ENCODE peak calls at places on chromosomes 7 and 10, in six cellular contexts. U is naive thymus-derived CD4-positive, alpha-beta T cell; G is heart left ventricle; M is uterus; F is lower leg skin; L is body of pancreas. N is an unnamed sample.

GRCh38 chr10:49605939-49606509 is 4.1 kb upstream of the SLC18A3 start:
- DNase-seq in U (no peak), G (no peak), M (no peak), F (peak), L (no peak), N (peak)

GRCh38 chr7:82926477-82926876 is 236.2 kb downstream of the PCLO start:
- DNase-seq in U (no peak), G (no peak), M (no peak), F (no peak), L (no peak), N (no peak)

GRCh38 chr7:156155988-156156733 is 343.9 kb upstream of the SHH start:
- DNase-seq in U (no peak), G (no peak), M (no peak), F (peak), L (no peak), N (no peak)

GRCh38 chr7:1526271-1526754 is 4.2 kb upstream of the MAFK start:
- DNase-seq in U (no peak), G (no peak), M (no peak), F (no peak), L (no peak), N (no peak)

GRCh38 chr7:76267835-76268183 is 34.7 kb upstream of the HSPB1 start:
- DNase-seq in U (no peak), G (no peak), M (no peak), F (no peak), L (no peak), N (peak)

GRCh38 chr10:117165557-117166419 is 27.7 kb upstream of the VAX1 start:
- DNase-seq in U (no peak), G (no peak), M (no peak), F (no peak), L (peak), N (peak)

GRCh38 chr7:149791411-149792219 is 18.2 kb upstream of the ZNF467 start:
- DNase-seq in U (no peak), G (no peak), M (no peak), F (no peak), L (no peak), N (no peak)

GRCh38 chr7:152899482-152900166 is 140.1 kb downstream of the ACTR3B start:
- DNase-seq in U (no peak), G (peak), M (no peak), F (no peak), L (peak), N (no peak)

GRCh38 chr10:121772890-121773289 is 154.9 kb downstream of the ATE1 start:
- DNase-seq in U (no peak), G (no peak), M (no peak), F (no peak), L (no peak), N (no peak)

GRCh38 chr7:25894002-25894901 is 257.7 kb upstream of the NFE2L3 start:
- DNase-seq in U (peak), G (no peak), M (no peak), F (no peak), L (peak), N (peak)

GRCh38 chr7:13946181-13946580 is 43.3 kb downstream of the ETV1 start:
- DNase-seq in U (no peak), G (no peak), M (no peak), F (no peak), L (no peak), N (no peak)

GRCh38 chr10:110225756-110226554 is 18.6 kb downstream of the MXI1 start:
- DNase-seq in U (peak), G (peak), M (peak), F (peak), L (peak), N (peak)

GRCh38 chr10:58052772-58053171 is 214.9 kb downstream of the IPMK start:
- DNase-seq in U (no peak), G (no peak), M (no peak), F (no peak), L (no peak), N (no peak)

GRCh38 chr10:14588084-14588937 is 186.4 kb downstream of the FAM107B start:
- DNase-seq in U (peak), G (no peak), M (no peak), F (no peak), L (no peak), N (no peak)

GRCh38 chr10:5904227-5904626 is 14.2 kb downstream of the FBH1 start:
- DNase-seq in U (no peak), G (no peak), M (no peak), F (peak), L (no peak), N (no peak)

GRCh38 chr7:151745090-151745638 is 131.8 kb downstream of the PRKAG2 start:
- DNase-seq in U (no peak), G (peak), M (no peak), F (no peak), L (peak), N (peak)

GRCh38 chr10:96974348-96974747 is 142.2 kb downstream of the LCOR start:
- DNase-seq in U (no peak), G (no peak), M (no peak), F (no peak), L (no peak), N (no peak)

GRCh38 chr10:28790146-28790545 is 112.8 kb downstream of the BAMBI start:
- DNase-seq in U (no peak), G (no peak), M (no peak), F (no peak), L (no peak), N (no peak)

GRCh38 chr10:118408145-118408544 is 66.0 kb upstream of the FAM204A start:
- DNase-seq in U (no peak), G (no peak), M (no peak), F (no peak), L (no peak), N (no peak)

GRCh38 chr7:117479480-117480224 is at the start of gene CFTR:
- DNase-seq in U (no peak), G (peak), M (peak), F (peak), L (peak), N (peak)

GRCh38 chr10:117762126-117762818 is 219.7 kb downstream of the EMX2 start:
- DNase-seq in U (no peak), G (no peak), M (no peak), F (no peak), L (no peak), N (no peak)

GRCh38 chr7:52639126-52639525 is 396.3 kb upstream of the POM121L12 start:
- DNase-seq in U (no peak), G (no peak), M (no peak), F (no peak), L (no peak), N (peak)

GRCh38 chr10:118944959-118945622 is 84.4 kb upstream of the NANOS1 start:
- DNase-seq in U (no peak), G (no peak), M (no peak), F (no peak), L (no peak), N (no peak)

GRCh38 chr10:98299341-98299740 is 31.3 kb upstream of the LOXL4 start:
- DNase-seq in U (no peak), G (no peak), M (no peak), F (peak), L (no peak), N (peak)

GRCh38 chr10:58356756-58357155 is 21.9 kb downstream of the UBE2D1 start:
- DNase-seq in U (no peak), G (no peak), M (no peak), F (no peak), L (no peak), N (no peak)

GRCh38 chr10:70480254-70480861 is 1.8 kb downstream of the PALD1 start:
- DNase-seq in U (peak), G (no peak), M (no peak), F (no peak), L (peak), N (peak)
- H3K4me3 ChIP-seq in U (peak), G (no peak), M (no peak), F (no peak), L (no peak), N (no peak)

GRCh38 chr7:140435252-140435895 is 31.5 kb downstream of the RAB19 start:
- DNase-seq in U (no peak), G (no peak), M (no peak), F (no peak), L (no peak), N (peak)
- H3K4me3 ChIP-seq in U (no peak), G (no peak), M (no peak), F (no peak), L (no peak), N (no peak)

GRCh38 chr7:42605381-42605780 is 306.5 kb downstream of the C7orf25 start:
- DNase-seq in U (no peak), G (no peak), M (no peak), F (no peak), L (no peak), N (no peak)
- H3K4me3 ChIP-seq in U (no peak), G (no peak), M (no peak), F (no peak), L (no peak), N (no peak)

GRCh38 chr7:95323410-95324129 is 762 bp downstream of the PON1 start:
- DNase-seq in U (no peak), G (no peak), M (no peak), F (no peak), L (no peak), N (no peak)
- H3K4me3 ChIP-seq in U (no peak), G (no peak), M (no peak), F (no peak), L (no peak), N (no peak)

GRCh38 chr10:33290286-33291052 is 44.0 kb downstream of the NRP1 start:
- DNase-seq in U (no peak), G (no peak), M (no peak), F (no peak), L (no peak), N (no peak)
- H3K4me3 ChIP-seq in U (no peak), G (no peak), M (no peak), F (no peak), L (no peak), N (no peak)

GRCh38 chr7:69564454-69565417 is 33.5 kb upstream of the AUTS2 start:
- DNase-seq in U (no peak), G (no peak), M (peak), F (no peak), L (peak), N (no peak)
- H3K4me3 ChIP-seq in U (no peak), G (no peak), M (no peak), F (no peak), L (no peak), N (no peak)

GRCh38 chr7:114653391-114654088 is 238.9 kb downstream of the FOXP2 start:
- DNase-seq in U (no peak), G (no peak), M (no peak), F (no peak), L (no peak), N (no peak)
- H3K4me3 ChIP-seq in U (no peak), G (no peak), M (no peak), F (no peak), L (no peak), N (no peak)

GRCh38 chr7:105257338-105257737 is 131.4 kb downstream of the SRPK2 start:
- DNase-seq in U (no peak), G (no peak), M (no peak), F (no peak), L (no peak), N (no peak)
- H3K4me3 ChIP-seq in U (no peak), G (no peak), M (no peak), F (no peak), L (no peak), N (no peak)

GRCh38 chr10:130611239-130611638 is 475.0 kb downstream of the GLRX3 start:
- DNase-seq in U (no peak), G (no peak), M (no peak), F (no peak), L (no peak), N (no peak)
- H3K4me3 ChIP-seq in U (no peak), G (no peak), M (no peak), F (no peak), L (no peak), N (no peak)

GRCh38 chr7:98286093-98286525 is 4.6 kb downstream of the BRI3 start:
- DNase-seq in U (no peak), G (peak), M (peak), F (peak), L (peak), N (peak)
- H3K4me3 ChIP-seq in U (no peak), G (no peak), M (no peak), F (no peak), L (no peak), N (no peak)